ENCODE peak calls at places on chromosomes 6 and 20, in six cellular contexts. One of them, this sample, is unnamed.
A peak's percentile ranks its signal among the peaks of the same experiment; 100 is the strongest.

GRCh38 chr6:15264902-15265761 is 19.3 kb downstream of the JARID2 start:
- DNase-seq in astrocyte: peak; percentile 66
- DNase-seq in mammary epithelial cell: no peak
- DNase-seq in kidney: no peak
- DNase-seq in ascending aorta: no peak
- DNase-seq in colonic mucosa: no peak
- DNase-seq in this sample: peak; percentile 50

GRCh38 chr6:135887069-135887468 is 35.6 kb downstream of the PDE7B start:
- DNase-seq in ascending aorta: no peak
- DNase-seq in colonic mucosa: no peak
- DNase-seq in kidney: no peak
- DNase-seq in astrocyte: no peak
- DNase-seq in mammary epithelial cell: no peak
- DNase-seq in this sample: no peak

GRCh38 chr6:10146723-10147451 is 268.0 kb downstream of the TFAP2A start:
- DNase-seq in astrocyte: peak; percentile 5
- DNase-seq in mammary epithelial cell: peak; percentile 46
- DNase-seq in colonic mucosa: no peak
- DNase-seq in kidney: no peak
- DNase-seq in ascending aorta: no peak
- DNase-seq in this sample: no peak

GRCh38 chr6:165469483-165469882 is 160.1 kb upstream of the C6orf118 start:
- DNase-seq in kidney: no peak
- DNase-seq in ascending aorta: no peak
- DNase-seq in astrocyte: no peak
- DNase-seq in mammary epithelial cell: no peak
- DNase-seq in colonic mucosa: no peak
- DNase-seq in this sample: no peak

GRCh38 chr6:17167327-17167979 is 65.6 kb downstream of the STMND1 start:
- DNase-seq in mammary epithelial cell: peak; percentile 61
- DNase-seq in kidney: no peak
- DNase-seq in ascending aorta: no peak
- DNase-seq in colonic mucosa: peak; percentile 62
- DNase-seq in astrocyte: peak; percentile 59
- DNase-seq in this sample: no peak

GRCh38 chr6:3247255-3248146 is 11.2 kb upstream of the PSMG4 start:
- DNase-seq in ascending aorta: no peak
- DNase-seq in astrocyte: peak; percentile 97
- DNase-seq in colonic mucosa: peak; percentile 63
- DNase-seq in mammary epithelial cell: peak; percentile 43
- DNase-seq in kidney: peak; percentile 90
- DNase-seq in this sample: peak; percentile 31

GRCh38 chr20:32763202-32763999 is 1.2 kb downstream of the DNMT3B start:
- DNase-seq in astrocyte: no peak
- DNase-seq in colonic mucosa: no peak
- DNase-seq in ascending aorta: no peak
- DNase-seq in kidney: peak; percentile 80
- DNase-seq in mammary epithelial cell: no peak
- DNase-seq in this sample: no peak

GRCh38 chr6:105389543-105389942 is 13.3 kb downstream of the PREP start:
- DNase-seq in mammary epithelial cell: no peak
- DNase-seq in colonic mucosa: no peak
- DNase-seq in astrocyte: no peak
- DNase-seq in ascending aorta: no peak
- DNase-seq in kidney: no peak
- DNase-seq in this sample: no peak

GRCh38 chr20:61927193-61927825 is 138.4 kb downstream of the TAF4 start:
- DNase-seq in kidney: peak; percentile 65
- DNase-seq in colonic mucosa: no peak
- DNase-seq in ascending aorta: no peak
- DNase-seq in astrocyte: no peak
- DNase-seq in mammary epithelial cell: no peak
- DNase-seq in this sample: no peak

GRCh38 chr6:75280131-75280855 is 4.3 kb downstream of the TMEM30A start:
- DNase-seq in kidney: no peak
- DNase-seq in mammary epithelial cell: no peak
- DNase-seq in ascending aorta: no peak
- DNase-seq in colonic mucosa: no peak
- DNase-seq in astrocyte: peak; percentile 42
- DNase-seq in this sample: no peak

GRCh38 chr6:75284285-75285155 is at the start of gene TMEM30A:
- DNase-seq in astrocyte: peak; percentile 99
- DNase-seq in kidney: peak; percentile 98
- DNase-seq in colonic mucosa: peak; percentile 98
- DNase-seq in mammary epithelial cell: peak; percentile 99
- DNase-seq in ascending aorta: peak; percentile 88
- DNase-seq in this sample: peak; percentile 98

GRCh38 chr6:75283907-75284284 is 696 bp downstream of the TMEM30A start:
- DNase-seq in colonic mucosa: peak; percentile 23
- DNase-seq in mammary epithelial cell: no peak
- DNase-seq in astrocyte: no peak
- DNase-seq in kidney: no peak
- DNase-seq in ascending aorta: no peak
- DNase-seq in this sample: no peak

GRCh38 chr6:75281643-75282042 is 2.9 kb downstream of the TMEM30A start:
- DNase-seq in kidney: no peak
- DNase-seq in ascending aorta: no peak
- DNase-seq in astrocyte: no peak
- DNase-seq in mammary epithelial cell: no peak
- DNase-seq in colonic mucosa: no peak
- DNase-seq in this sample: no peak

GRCh38 chr6:75282706-75283105 is 1.9 kb downstream of the TMEM30A start:
- DNase-seq in ascending aorta: no peak
- DNase-seq in colonic mucosa: no peak
- DNase-seq in astrocyte: no peak
- DNase-seq in mammary epithelial cell: no peak
- DNase-seq in kidney: no peak
- DNase-seq in this sample: no peak
- H3K4me1 ChIP-seq in ascending aorta: peaks cover 3% of the 10 kb centered on the region
- H3K4me1 ChIP-seq in colonic mucosa: no peaks in the 10 kb centered on the region
- H3K4me1 ChIP-seq in astrocyte: peaks cover 22% of the 10 kb centered on the region
- H3K4me1 ChIP-seq in mammary epithelial cell: peaks cover 22% of the 10 kb centered on the region
- H3K4me1 ChIP-seq in kidney: peaks cover 10% of the 10 kb centered on the region
- H3K4me1 ChIP-seq in this sample: no peaks in the 10 kb centered on the region

GRCh38 chr6:163613668-163614067 is 199.2 kb downstream of the QKI start:
- DNase-seq in mammary epithelial cell: no peak
- DNase-seq in astrocyte: no peak
- DNase-seq in colonic mucosa: no peak
- DNase-seq in ascending aorta: no peak
- DNase-seq in kidney: no peak
- DNase-seq in this sample: no peak
- H3K4me1 ChIP-seq in mammary epithelial cell: no peaks in the 10 kb centered on the region
- H3K4me1 ChIP-seq in astrocyte: no peaks in the 10 kb centered on the region
- H3K4me1 ChIP-seq in colonic mucosa: no peaks in the 10 kb centered on the region
- H3K4me1 ChIP-seq in ascending aorta: no peaks in the 10 kb centered on the region
- H3K4me1 ChIP-seq in kidney: no peaks in the 10 kb centered on the region
- H3K4me1 ChIP-seq in this sample: no peaks in the 10 kb centered on the region

GRCh38 chr20:23367770-23368169 is 5.8 kb downstream of the GZF1 start:
- DNase-seq in ascending aorta: no peak
- DNase-seq in mammary epithelial cell: peak; percentile 67
- DNase-seq in astrocyte: no peak
- DNase-seq in colonic mucosa: no peak
- DNase-seq in kidney: no peak
- DNase-seq in this sample: no peak
- H3K4me1 ChIP-seq in ascending aorta: peaks cover 2% of the 10 kb centered on the region
- H3K4me1 ChIP-seq in mammary epithelial cell: peaks cover 22% of the 10 kb centered on the region
- H3K4me1 ChIP-seq in astrocyte: peaks cover 26% of the 10 kb centered on the region
- H3K4me1 ChIP-seq in colonic mucosa: peaks cover 6% of the 10 kb centered on the region
- H3K4me1 ChIP-seq in kidney: peaks cover 32% of the 10 kb centered on the region
- H3K4me1 ChIP-seq in this sample: peaks cover 8% of the 10 kb centered on the region

GRCh38 chr6:150146436-150146835 is 3.6 kb downstream of the PPP1R14C start:
- DNase-seq in astrocyte: no peak
- DNase-seq in kidney: no peak
- DNase-seq in colonic mucosa: no peak
- DNase-seq in ascending aorta: no peak
- DNase-seq in mammary epithelial cell: no peak
- DNase-seq in this sample: no peak
- H3K4me1 ChIP-seq in astrocyte: peaks cover 9% of the 10 kb centered on the region
- H3K4me1 ChIP-seq in kidney: peaks cover 4% of the 10 kb centered on the region
- H3K4me1 ChIP-seq in colonic mucosa: no peaks in the 10 kb centered on the region
- H3K4me1 ChIP-seq in ascending aorta: peaks cover 10% of the 10 kb centered on the region
- H3K4me1 ChIP-seq in mammary epithelial cell: peaks cover 33% of the 10 kb centered on the region
- H3K4me1 ChIP-seq in this sample: no peaks in the 10 kb centered on the region

GRCh38 chr20:50108571-50109235 is 4.2 kb downstream of the UBE2V1 start:
- DNase-seq in ascending aorta: no peak
- DNase-seq in colonic mucosa: no peak
- DNase-seq in astrocyte: no peak
- DNase-seq in kidney: no peak
- DNase-seq in mammary epithelial cell: no peak
- DNase-seq in this sample: no peak
- H3K4me1 ChIP-seq in ascending aorta: peaks cover 11% of the 10 kb centered on the region
- H3K4me1 ChIP-seq in colonic mucosa: peaks cover 31% of the 10 kb centered on the region
- H3K4me1 ChIP-seq in astrocyte: peaks cover 52% of the 10 kb centered on the region
- H3K4me1 ChIP-seq in kidney: peaks cover 33% of the 10 kb centered on the region
- H3K4me1 ChIP-seq in mammary epithelial cell: peaks cover 41% of the 10 kb centered on the region
- H3K4me1 ChIP-seq in this sample: peaks cover 21% of the 10 kb centered on the region

GRCh38 chr20:22385602-22386299 is 198.6 kb downstream of the FOXA2 start:
- DNase-seq in ascending aorta: no peak
- DNase-seq in astrocyte: no peak
- DNase-seq in mammary epithelial cell: peak; percentile 27
- DNase-seq in colonic mucosa: no peak
- DNase-seq in kidney: no peak
- DNase-seq in this sample: no peak
- H3K4me1 ChIP-seq in ascending aorta: no peaks in the 10 kb centered on the region
- H3K4me1 ChIP-seq in astrocyte: peaks cover 8% of the 10 kb centered on the region
- H3K4me1 ChIP-seq in mammary epithelial cell: peaks cover 62% of the 10 kb centered on the region
- H3K4me1 ChIP-seq in colonic mucosa: no peaks in the 10 kb centered on the region
- H3K4me1 ChIP-seq in kidney: no peaks in the 10 kb centered on the region
- H3K4me1 ChIP-seq in this sample: no peaks in the 10 kb centered on the region

DNA sequence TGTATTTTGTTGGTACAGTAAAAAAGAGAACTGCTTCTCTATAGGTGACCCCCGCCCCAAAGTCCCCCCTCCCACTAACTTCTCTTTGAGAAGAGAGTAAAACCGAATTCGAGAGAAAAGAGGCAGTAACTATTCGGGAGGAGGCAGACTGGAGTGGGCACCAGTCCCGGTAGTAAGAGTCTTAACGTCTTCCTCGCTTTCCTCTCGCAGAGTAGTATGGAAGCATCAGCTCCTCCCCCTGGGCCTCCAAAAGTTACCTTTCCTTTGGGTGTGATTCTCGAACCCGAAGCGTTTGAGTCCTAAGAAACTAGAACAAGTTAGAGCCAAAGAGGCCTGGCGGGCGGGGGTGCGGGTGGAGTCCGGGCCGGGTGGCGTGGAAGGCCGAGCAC is 425 bp upstream of the DSE start:
- DNase-seq in astrocyte: no peak
- DNase-seq in colonic mucosa: no peak
- DNase-seq in mammary epithelial cell: no peak
- DNase-seq in kidney: no peak
- DNase-seq in ascending aorta: peak; percentile 11
- DNase-seq in this sample: peak; percentile 30
- H3K4me1 ChIP-seq in astrocyte: peaks cover 5% of the 10 kb centered on the region
- H3K4me1 ChIP-seq in colonic mucosa: no peaks in the 10 kb centered on the region
- H3K4me1 ChIP-seq in mammary epithelial cell: peaks cover 52% of the 10 kb centered on the region
- H3K4me1 ChIP-seq in kidney: peaks cover 5% of the 10 kb centered on the region
- H3K4me1 ChIP-seq in ascending aorta: no peaks in the 10 kb centered on the region
- H3K4me1 ChIP-seq in this sample: no peaks in the 10 kb centered on the region

DNA sequence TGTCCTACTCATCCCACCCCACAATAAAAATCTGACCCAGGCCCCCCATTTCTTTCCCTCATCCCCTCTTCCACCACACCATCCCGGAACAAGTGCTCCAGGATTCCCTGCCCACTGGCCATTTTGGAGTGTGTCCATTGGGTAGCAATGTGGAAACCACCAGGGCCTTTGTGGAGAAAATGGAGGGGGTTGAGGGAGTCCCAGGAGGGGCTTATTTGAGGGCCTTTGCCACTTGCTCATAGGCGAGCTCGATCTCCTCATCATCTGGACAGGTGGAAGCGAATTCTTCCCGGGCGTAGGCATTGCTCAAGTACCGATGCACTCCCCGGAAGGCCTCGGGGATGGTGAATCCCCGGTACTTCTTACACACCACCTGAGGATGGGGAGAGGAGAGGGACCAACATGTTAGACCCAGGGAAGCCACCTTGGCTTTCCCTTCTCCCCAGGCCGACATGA is 1.6 kb upstream of the DDAH2 start:
- DNase-seq in kidney: peak; percentile 55
- DNase-seq in astrocyte: no peak
- DNase-seq in ascending aorta: no peak
- DNase-seq in mammary epithelial cell: no peak
- DNase-seq in colonic mucosa: no peak
- DNase-seq in this sample: no peak
- H3K4me1 ChIP-seq in kidney: no peaks in the 10 kb centered on the region
- H3K4me1 ChIP-seq in astrocyte: peaks cover 29% of the 10 kb centered on the region
- H3K4me1 ChIP-seq in ascending aorta: peaks cover 22% of the 10 kb centered on the region
- H3K4me1 ChIP-seq in mammary epithelial cell: peaks cover 24% of the 10 kb centered on the region
- H3K4me1 ChIP-seq in colonic mucosa: peaks cover 13% of the 10 kb centered on the region
- H3K4me1 ChIP-seq in this sample: peaks cover 10% of the 10 kb centered on the region

This sample was measured in prostate gland.